ENCODE peak calls at places on chromosomes 11 and 22, in six cellular contexts. One of them, this sample, is unnamed.

GRCh38 chr22:42388130-42388797 is 43.9 kb downstream of the NFAM1 start:
- DNase-seq in H1: no peak
- DNase-seq in A549: no peak
- DNase-seq in WTC11: peak
- DNase-seq in HepG2: no peak
- DNase-seq in endothelial cell of umbilical vein: no peak
- DNase-seq in this sample: peak

GRCh38 chr11:124672531-124673215 is 866 bp downstream of the SIAE start:
- DNase-seq in H1: no peak
- DNase-seq in A549: no peak
- DNase-seq in WTC11: no peak
- DNase-seq in HepG2: no peak
- DNase-seq in endothelial cell of umbilical vein: no peak
- DNase-seq in this sample: peak

GRCh38 chr11:30984442-30984816 is 385.1 kb downstream of the DCDC1 start:
- DNase-seq in H1: no peak
- DNase-seq in A549: peak
- DNase-seq in WTC11: no peak
- DNase-seq in HepG2: peak
- DNase-seq in endothelial cell of umbilical vein: no peak
- DNase-seq in this sample: no peak

GRCh38 chr11:107493117-107493516 is 35.5 kb upstream of the CWF19L2 start:
- DNase-seq in H1: no peak
- DNase-seq in A549: peak
- DNase-seq in WTC11: no peak
- DNase-seq in HepG2: no peak
- DNase-seq in endothelial cell of umbilical vein: no peak
- DNase-seq in this sample: no peak

GRCh38 chr11:126992065-126992803 is 8.3 kb downstream of the KIRREL3 start:
- DNase-seq in H1: no peak
- DNase-seq in A549: peak
- DNase-seq in WTC11: no peak
- DNase-seq in HepG2: no peak
- DNase-seq in endothelial cell of umbilical vein: no peak
- DNase-seq in this sample: no peak

GRCh38 chr11:13962562-13963168 is at the start of gene SPON1:
- DNase-seq in H1: no peak
- DNase-seq in A549: no peak
- DNase-seq in WTC11: peak
- DNase-seq in HepG2: no peak
- DNase-seq in endothelial cell of umbilical vein: peak
- DNase-seq in this sample: no peak

GRCh38 chr11:79362821-79363220 is 78.0 kb downstream of the TENM4 start:
- DNase-seq in H1: no peak
- DNase-seq in A549: no peak
- DNase-seq in WTC11: no peak
- DNase-seq in HepG2: no peak
- DNase-seq in endothelial cell of umbilical vein: no peak
- DNase-seq in this sample: no peak

GRCh38 chr11:113378013-113378412 is 9.6 kb upstream of the ANKK1 start:
- DNase-seq in H1: no peak
- DNase-seq in A549: no peak
- DNase-seq in WTC11: no peak
- DNase-seq in HepG2: no peak
- DNase-seq in endothelial cell of umbilical vein: no peak
- DNase-seq in this sample: no peak

GRCh38 chr11:7905961-7906429 is 25.1 kb downstream of the OR10A6 start:
- DNase-seq in H1: no peak
- DNase-seq in A549: no peak
- DNase-seq in WTC11: no peak
- DNase-seq in HepG2: no peak
- DNase-seq in endothelial cell of umbilical vein: no peak
- DNase-seq in this sample: no peak

GRCh38 chr11:12159351-12160099 is 49.1 kb downstream of the MICAL2 start:
- DNase-seq in H1: no peak
- DNase-seq in A549: peak
- DNase-seq in WTC11: no peak
- DNase-seq in HepG2: no peak
- DNase-seq in endothelial cell of umbilical vein: peak
- DNase-seq in this sample: no peak

GRCh38 chr11:103395612-103396011 is 286.4 kb downstream of the DYNC2H1 start:
- DNase-seq in H1: no peak
- DNase-seq in A549: peak
- DNase-seq in WTC11: no peak
- DNase-seq in HepG2: peak
- DNase-seq in endothelial cell of umbilical vein: peak
- DNase-seq in this sample: no peak

GRCh38 chr11:29119116-29119515 is 897.7 kb downstream of the KCNA4 start:
- DNase-seq in H1: no peak
- DNase-seq in A549: no peak
- DNase-seq in WTC11: no peak
- DNase-seq in HepG2: no peak
- DNase-seq in endothelial cell of umbilical vein: no peak
- DNase-seq in this sample: no peak

GRCh38 chr11:7186190-7186589 is 65.5 kb upstream of the SYT9 start:
- DNase-seq in H1: no peak
- DNase-seq in A549: no peak
- DNase-seq in WTC11: no peak
- DNase-seq in HepG2: no peak
- DNase-seq in endothelial cell of umbilical vein: no peak
- DNase-seq in this sample: no peak

GRCh38 chr11:41456288-41456687 is 3.2 kb downstream of the LRRC4C start:
- DNase-seq in H1: no peak
- DNase-seq in A549: no peak
- DNase-seq in WTC11: no peak
- DNase-seq in HepG2: no peak
- DNase-seq in endothelial cell of umbilical vein: no peak
- DNase-seq in this sample: no peak

GRCh38 chr11:30608534-30608933 is 22.4 kb upstream of the MPPED2 start:
- DNase-seq in H1: no peak
- DNase-seq in A549: no peak
- DNase-seq in WTC11: no peak
- DNase-seq in HepG2: no peak
- DNase-seq in endothelial cell of umbilical vein: no peak
- DNase-seq in this sample: no peak

GRCh38 chr11:12675951-12676711 is 1.9 kb downstream of the TEAD1 start:
- DNase-seq in H1: no peak
- DNase-seq in A549: no peak
- DNase-seq in WTC11: no peak
- DNase-seq in HepG2: no peak
- DNase-seq in endothelial cell of umbilical vein: peak
- DNase-seq in this sample: no peak

GRCh38 chr11:94046796-94047195 is 25.6 kb downstream of the HEPHL1 start:
- DNase-seq in H1: no peak
- DNase-seq in A549: no peak
- DNase-seq in WTC11: no peak
- DNase-seq in HepG2: no peak
- DNase-seq in endothelial cell of umbilical vein: no peak
- DNase-seq in this sample: no peak

DNA sequence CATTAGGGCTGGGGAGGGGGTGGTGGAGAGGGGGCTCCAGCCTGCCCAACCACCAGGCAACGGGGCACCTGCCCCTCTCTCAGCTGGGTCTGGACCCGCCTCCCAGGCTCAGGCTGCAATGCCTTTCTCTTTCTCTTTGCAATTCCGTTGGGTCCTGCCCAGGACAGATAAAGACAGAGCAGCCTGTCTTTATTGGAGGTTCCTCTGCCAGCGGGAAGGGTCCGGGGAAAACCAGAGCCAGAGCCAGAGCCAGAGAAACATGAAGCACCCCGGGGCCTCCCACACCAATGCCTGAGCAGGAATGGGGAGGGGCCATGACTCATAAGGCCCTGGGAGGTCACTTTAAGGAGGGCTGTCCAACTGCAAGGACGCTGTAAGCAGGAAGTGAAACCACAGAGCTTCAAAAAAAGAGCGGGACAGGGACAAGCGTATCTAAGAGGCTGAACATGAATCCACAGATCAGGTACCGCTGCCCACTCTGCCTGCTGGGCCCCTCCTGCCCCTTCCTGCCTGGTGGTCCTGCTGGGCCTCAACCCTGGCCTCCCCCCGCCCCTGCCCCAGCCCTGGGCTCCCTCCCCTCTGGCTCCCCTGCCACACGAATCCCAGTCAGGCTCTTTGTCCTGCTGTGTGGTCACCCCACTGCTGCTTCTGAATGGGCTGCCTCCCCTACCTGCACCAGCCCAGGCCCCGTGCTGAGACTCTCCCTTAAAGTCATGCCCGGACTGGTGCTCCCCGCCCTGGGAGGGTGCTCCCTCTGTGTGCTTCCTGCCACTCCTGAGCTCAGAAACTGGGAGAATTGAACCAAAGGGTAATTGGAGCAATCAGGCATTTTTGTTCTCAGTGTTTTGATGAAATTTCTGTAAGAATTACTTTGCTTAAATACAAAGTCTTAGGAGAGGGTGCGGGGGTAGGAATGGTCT is at the start of gene APOBEC3B:
- DNase-seq in H1: no peak
- DNase-seq in A549: peak
- DNase-seq in WTC11: no peak
- DNase-seq in HepG2: peak
- DNase-seq in endothelial cell of umbilical vein: peak
- DNase-seq in this sample: peak
- TF ChIP-seq JUN in H1: no peak
- TF ChIP-seq JUN in A549: peak
- TF ChIP-seq JUN in WTC11: no peak
- TF ChIP-seq JUN in HepG2: peak
- TF ChIP-seq JUN in endothelial cell of umbilical vein: peak
- TF ChIP-seq JUN in this sample: no peak

DNA sequence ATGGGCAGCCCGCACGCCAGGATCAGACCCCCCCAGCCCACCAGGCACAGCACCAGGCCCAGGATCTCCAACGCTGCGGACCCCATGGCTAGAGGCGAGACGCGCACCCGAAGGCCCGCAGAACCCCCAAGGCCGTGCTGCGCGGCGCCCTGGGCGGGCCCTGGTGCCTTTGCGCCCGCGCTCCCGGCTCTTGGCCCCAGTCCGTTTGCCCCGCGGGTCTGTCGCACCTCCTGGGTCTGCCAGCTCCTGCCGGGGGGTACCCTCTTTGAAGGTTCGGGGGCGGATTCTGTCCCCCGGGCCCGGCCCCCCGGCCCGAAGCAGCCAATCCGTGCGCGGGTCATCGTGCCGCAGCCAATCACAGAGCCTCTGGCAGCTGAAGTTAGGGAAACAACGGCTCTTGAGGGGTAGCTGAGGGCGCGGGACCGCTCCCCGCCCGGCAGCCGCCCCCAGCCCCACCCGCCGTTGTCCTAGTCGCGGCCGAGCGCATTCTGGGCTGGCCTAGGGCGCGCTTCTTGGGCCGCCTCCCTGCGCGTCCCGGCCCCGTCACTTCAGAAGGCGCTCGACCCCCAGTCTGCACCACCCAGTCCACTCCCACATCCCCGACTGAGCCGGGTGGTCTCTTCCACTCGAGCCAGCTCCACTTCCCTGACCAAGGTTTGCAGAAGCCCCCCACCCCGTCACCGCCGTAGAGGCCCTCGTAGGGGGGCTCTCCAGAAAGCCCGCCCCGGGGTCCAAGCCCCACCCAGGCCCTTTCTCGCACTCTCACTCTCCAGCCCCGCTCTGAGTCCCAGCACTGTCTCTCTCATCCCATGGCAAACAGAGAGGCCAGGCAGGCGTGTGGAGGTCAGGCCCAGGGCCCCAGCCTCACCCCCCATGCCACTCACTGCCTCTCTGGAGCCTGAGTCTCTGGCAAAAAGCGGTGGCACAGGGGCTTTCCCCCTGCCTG is at the start of gene CLDN5:
- DNase-seq in H1: no peak
- DNase-seq in A549: no peak
- DNase-seq in WTC11: peak
- DNase-seq in HepG2: no peak
- DNase-seq in endothelial cell of umbilical vein: peak
- DNase-seq in this sample: no peak
- TF ChIP-seq JUN in H1: no peak
- TF ChIP-seq JUN in A549: no peak
- TF ChIP-seq JUN in WTC11: no peak
- TF ChIP-seq JUN in HepG2: no peak
- TF ChIP-seq JUN in endothelial cell of umbilical vein: no peak
- TF ChIP-seq JUN in this sample: no peak

DNA sequence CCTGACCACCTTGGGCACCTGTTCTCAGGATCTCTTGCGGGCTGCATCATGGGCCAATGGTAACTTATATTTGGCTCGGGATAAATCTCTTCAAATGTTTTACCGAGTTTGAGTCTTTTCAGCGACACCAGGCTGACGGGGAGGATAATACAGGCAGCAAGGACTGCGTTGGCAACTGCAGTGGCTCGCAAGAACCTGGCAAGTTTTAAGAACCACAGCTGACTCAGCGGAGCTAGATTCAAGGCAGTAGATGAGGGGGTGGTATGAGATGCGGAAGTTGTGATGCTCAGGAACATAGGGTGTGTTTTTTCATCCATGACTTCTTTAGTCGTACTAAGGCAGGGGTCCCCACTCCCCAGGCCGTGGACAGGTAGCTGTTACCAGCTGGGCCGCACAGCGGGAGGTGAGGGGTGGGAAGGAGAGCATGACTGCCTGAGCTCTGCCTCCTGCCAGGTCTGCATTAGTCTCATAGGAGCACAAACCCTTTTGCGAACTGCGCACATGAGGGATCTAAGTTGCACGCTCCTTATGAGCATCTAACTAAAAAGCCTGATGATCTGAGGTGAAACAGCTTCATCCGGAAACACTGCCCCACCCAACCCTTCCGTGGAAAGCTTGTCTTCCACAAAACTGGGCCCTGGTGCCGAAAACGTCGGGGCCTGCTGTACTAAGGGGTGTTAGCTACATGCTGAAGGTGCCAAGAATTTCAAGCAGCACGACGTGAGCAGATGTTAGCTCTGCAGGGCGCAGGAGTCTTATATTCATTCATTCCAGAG is 6.4 kb upstream of the JAM3 start:
- DNase-seq in H1: no peak
- DNase-seq in A549: no peak
- DNase-seq in WTC11: no peak
- DNase-seq in HepG2: no peak
- DNase-seq in endothelial cell of umbilical vein: no peak
- DNase-seq in this sample: no peak
- TF ChIP-seq JUN in H1: no peak
- TF ChIP-seq JUN in A549: no peak
- TF ChIP-seq JUN in WTC11: no peak
- TF ChIP-seq JUN in HepG2: no peak
- TF ChIP-seq JUN in endothelial cell of umbilical vein: no peak
- TF ChIP-seq JUN in this sample: no peak

GRCh38 chr11:67486481-67487195 is 3.8 kb downstream of the AIP start:
- DNase-seq in H1: no peak
- DNase-seq in A549: no peak
- DNase-seq in WTC11: no peak
- DNase-seq in HepG2: no peak
- DNase-seq in endothelial cell of umbilical vein: no peak
- DNase-seq in this sample: no peak

GRCh38 chr11:67483901-67484665 is 1.3 kb downstream of the AIP start:
- DNase-seq in H1: no peak
- DNase-seq in A549: no peak
- DNase-seq in WTC11: no peak
- DNase-seq in HepG2: no peak
- DNase-seq in endothelial cell of umbilical vein: no peak
- DNase-seq in this sample: no peak

GRCh38 chr11:67483498-67483798 is 622 bp downstream of the AIP start:
- DNase-seq in H1: no peak
- DNase-seq in A549: no peak
- DNase-seq in WTC11: no peak
- DNase-seq in HepG2: no peak
- DNase-seq in endothelial cell of umbilical vein: no peak
- DNase-seq in this sample: no peak

GRCh38 chr11:67482736-67483497 is at the start of gene AIP:
- DNase-seq in H1: peak
- DNase-seq in A549: peak
- DNase-seq in WTC11: peak
- DNase-seq in HepG2: peak
- DNase-seq in endothelial cell of umbilical vein: peak
- DNase-seq in this sample: peak

GRCh38 chr11:67484847-67485311 is 2.1 kb downstream of the AIP start:
- DNase-seq in H1: no peak
- DNase-seq in A549: no peak
- DNase-seq in WTC11: no peak
- DNase-seq in HepG2: no peak
- DNase-seq in endothelial cell of umbilical vein: no peak
- DNase-seq in this sample: no peak
- TF ChIP-seq JUN in H1: no peak
- TF ChIP-seq JUN in A549: no peak
- TF ChIP-seq JUN in WTC11: no peak
- TF ChIP-seq JUN in HepG2: no peak
- TF ChIP-seq JUN in endothelial cell of umbilical vein: no peak
- TF ChIP-seq JUN in this sample: no peak